ENCODE peak calls at places on chromosome 6, in ten cellular contexts. One of them, this sample, is unnamed.
A peak's percentile ranks its signal among the peaks of the same experiment; 100 is the strongest.

GRCh38 chr6:30879684-30880427 is 4.5 kb upstream of the DDR1 start:
- DNase-seq in H9: no peak
- DNase-seq in heart right ventricle: no peak
- DNase-seq in RWPE2: no peak
- DNase-seq in spleen: no peak
- DNase-seq in fibroblast of lung: no peak
- DNase-seq in esophagus squamous epithelium: no peak
- DNase-seq in Peyer's patch: no peak
- DNase-seq in right atrium auricular region: no peak
- DNase-seq in OCI-LY7: no peak
- DNase-seq in this sample: no peak

GRCh38 chr6:38187688-38188590 is 368.4 kb downstream of the ZFAND3 start:
- DNase-seq in esophagus squamous epithelium: no peak
- DNase-seq in H9: peak; percentile 25
- DNase-seq in fibroblast of lung: no peak
- DNase-seq in right atrium auricular region: no peak
- DNase-seq in spleen: peak; percentile 41
- DNase-seq in RWPE2: no peak
- DNase-seq in heart right ventricle: no peak
- DNase-seq in Peyer's patch: peak; percentile 7
- DNase-seq in OCI-LY7: no peak
- DNase-seq in this sample: no peak

GRCh38 chr6:63817492-63818050 is 182.0 kb downstream of the PHF3 start:
- DNase-seq in RWPE2: no peak
- DNase-seq in Peyer's patch: no peak
- DNase-seq in spleen: no peak
- DNase-seq in H9: no peak
- DNase-seq in OCI-LY7: no peak
- DNase-seq in heart right ventricle: no peak
- DNase-seq in fibroblast of lung: no peak
- DNase-seq in right atrium auricular region: no peak
- DNase-seq in esophagus squamous epithelium: no peak
- DNase-seq in this sample: no peak

GRCh38 chr6:17059820-17060219 is 42.0 kb upstream of the STMND1 start:
- DNase-seq in H9: no peak
- DNase-seq in fibroblast of lung: no peak
- DNase-seq in OCI-LY7: no peak
- DNase-seq in heart right ventricle: no peak
- DNase-seq in RWPE2: no peak
- DNase-seq in spleen: no peak
- DNase-seq in esophagus squamous epithelium: no peak
- DNase-seq in right atrium auricular region: no peak
- DNase-seq in Peyer's patch: no peak
- DNase-seq in this sample: peak; percentile 11

GRCh38 chr6:127376685-127377084 is 33.3 kb upstream of the ECHDC1 start:
- DNase-seq in fibroblast of lung: peak; percentile 20
- DNase-seq in H9: no peak
- DNase-seq in heart right ventricle: no peak
- DNase-seq in spleen: no peak
- DNase-seq in OCI-LY7: no peak
- DNase-seq in Peyer's patch: no peak
- DNase-seq in RWPE2: no peak
- DNase-seq in esophagus squamous epithelium: no peak
- DNase-seq in right atrium auricular region: no peak
- DNase-seq in this sample: no peak

GRCh38 chr6:24825130-24825630 is 26.5 kb upstream of the ARMH2 start:
- DNase-seq in heart right ventricle: no peak
- DNase-seq in RWPE2: no peak
- DNase-seq in esophagus squamous epithelium: no peak
- DNase-seq in spleen: no peak
- DNase-seq in H9: no peak
- DNase-seq in fibroblast of lung: no peak
- DNase-seq in Peyer's patch: no peak
- DNase-seq in right atrium auricular region: no peak
- DNase-seq in OCI-LY7: no peak
- DNase-seq in this sample: no peak

GRCh38 chr6:136409598-136409997 is 120.0 kb upstream of the BCLAF1 start:
- DNase-seq in RWPE2: no peak
- DNase-seq in Peyer's patch: no peak
- DNase-seq in fibroblast of lung: no peak
- DNase-seq in OCI-LY7: no peak
- DNase-seq in H9: no peak
- DNase-seq in heart right ventricle: no peak
- DNase-seq in spleen: no peak
- DNase-seq in esophagus squamous epithelium: no peak
- DNase-seq in right atrium auricular region: no peak
- DNase-seq in this sample: no peak

GRCh38 chr6:82589509-82590206 is 226.0 kb downstream of the TPBG start:
- DNase-seq in Peyer's patch: no peak
- DNase-seq in fibroblast of lung: peak; percentile 85
- DNase-seq in esophagus squamous epithelium: no peak
- DNase-seq in OCI-LY7: peak; percentile 5
- DNase-seq in RWPE2: no peak
- DNase-seq in heart right ventricle: no peak
- DNase-seq in right atrium auricular region: no peak
- DNase-seq in H9: peak; percentile 58
- DNase-seq in spleen: no peak
- DNase-seq in this sample: no peak

GRCh38 chr6:97850458-97851218 is 567.6 kb upstream of the MMS22L start:
- DNase-seq in esophagus squamous epithelium: no peak
- DNase-seq in fibroblast of lung: peak; percentile 1
- DNase-seq in H9: no peak
- DNase-seq in Peyer's patch: no peak
- DNase-seq in RWPE2: no peak
- DNase-seq in right atrium auricular region: no peak
- DNase-seq in OCI-LY7: no peak
- DNase-seq in heart right ventricle: no peak
- DNase-seq in spleen: no peak
- DNase-seq in this sample: no peak

GRCh38 chr6:161458199-161458598 is 184.3 kb upstream of the AGPAT4 start:
- DNase-seq in RWPE2: no peak
- DNase-seq in right atrium auricular region: no peak
- DNase-seq in esophagus squamous epithelium: no peak
- DNase-seq in Peyer's patch: no peak
- DNase-seq in spleen: no peak
- DNase-seq in fibroblast of lung: no peak
- DNase-seq in OCI-LY7: no peak
- DNase-seq in heart right ventricle: no peak
- DNase-seq in H9: no peak
- DNase-seq in this sample: no peak

GRCh38 chr6:121730616-121731015 is 295.2 kb downstream of the GJA1 start:
- DNase-seq in fibroblast of lung: no peak
- DNase-seq in Peyer's patch: no peak
- DNase-seq in H9: no peak
- DNase-seq in spleen: no peak
- DNase-seq in esophagus squamous epithelium: no peak
- DNase-seq in OCI-LY7: no peak
- DNase-seq in heart right ventricle: no peak
- DNase-seq in right atrium auricular region: no peak
- DNase-seq in RWPE2: no peak
- DNase-seq in this sample: no peak

GRCh38 chr6:150038202-150038830 is 13.0 kb upstream of the RAET1L start:
- DNase-seq in H9: peak; percentile 54
- DNase-seq in heart right ventricle: no peak
- DNase-seq in OCI-LY7: no peak
- DNase-seq in right atrium auricular region: no peak
- DNase-seq in fibroblast of lung: no peak
- DNase-seq in spleen: no peak
- DNase-seq in RWPE2: no peak
- DNase-seq in Peyer's patch: no peak
- DNase-seq in esophagus squamous epithelium: no peak
- DNase-seq in this sample: no peak

GRCh38 chr6:5078121-5078695 is 6.9 kb upstream of the PPP1R3G start:
- DNase-seq in H9: no peak
- DNase-seq in fibroblast of lung: peak; percentile 24
- DNase-seq in heart right ventricle: no peak
- DNase-seq in spleen: no peak
- DNase-seq in Peyer's patch: no peak
- DNase-seq in OCI-LY7: peak; percentile 5
- DNase-seq in right atrium auricular region: no peak
- DNase-seq in esophagus squamous epithelium: no peak
- DNase-seq in RWPE2: no peak
- DNase-seq in this sample: no peak

GRCh38 chr6:39061182-39061581 is 12.6 kb downstream of the GLP1R start:
- DNase-seq in fibroblast of lung: no peak
- DNase-seq in right atrium auricular region: no peak
- DNase-seq in OCI-LY7: no peak
- DNase-seq in spleen: no peak
- DNase-seq in H9: no peak
- DNase-seq in heart right ventricle: no peak
- DNase-seq in RWPE2: no peak
- DNase-seq in esophagus squamous epithelium: no peak
- DNase-seq in Peyer's patch: no peak
- DNase-seq in this sample: no peak

GRCh38 chr6:101011165-101011564 is 130.0 kb upstream of the ASCC3 start:
- DNase-seq in RWPE2: peak; percentile 68
- DNase-seq in heart right ventricle: no peak
- DNase-seq in OCI-LY7: peak; percentile 90
- DNase-seq in esophagus squamous epithelium: no peak
- DNase-seq in fibroblast of lung: no peak
- DNase-seq in spleen: no peak
- DNase-seq in Peyer's patch: peak; percentile 55
- DNase-seq in H9: no peak
- DNase-seq in right atrium auricular region: no peak
- DNase-seq in this sample: no peak

GRCh38 chr6:26327450-26328264 is 37.3 kb upstream of the BTN3A2 start:
- DNase-seq in heart right ventricle: no peak
- DNase-seq in OCI-LY7: peak; percentile 68
- DNase-seq in fibroblast of lung: peak; percentile 83
- DNase-seq in esophagus squamous epithelium: no peak
- DNase-seq in right atrium auricular region: no peak
- DNase-seq in spleen: no peak
- DNase-seq in Peyer's patch: no peak
- DNase-seq in H9: peak; percentile 82
- DNase-seq in RWPE2: no peak
- DNase-seq in this sample: no peak
- H3K27ac ChIP-seq in heart right ventricle: no peak overlapping the region
- H3K27ac ChIP-seq in OCI-LY7: no peak overlapping the region
- H3K27ac ChIP-seq in fibroblast of lung: no peak overlapping the region
- H3K27ac ChIP-seq in esophagus squamous epithelium: no peak overlapping the region
- H3K27ac ChIP-seq in right atrium auricular region: no peak overlapping the region
- H3K27ac ChIP-seq in spleen: no peak overlapping the region
- H3K27ac ChIP-seq in Peyer's patch: no peak overlapping the region
- H3K27ac ChIP-seq in H9: no peak overlapping the region
- H3K27ac ChIP-seq in RWPE2: peak overlapping the region; percentile 31
- H3K27ac ChIP-seq in this sample: no peak overlapping the region

GRCh38 chr6:42313941-42314570 is 96.4 kb upstream of the MRPS10 start:
- DNase-seq in OCI-LY7: no peak
- DNase-seq in right atrium auricular region: no peak
- DNase-seq in heart right ventricle: peak; percentile 19
- DNase-seq in fibroblast of lung: peak; percentile 93
- DNase-seq in H9: no peak
- DNase-seq in Peyer's patch: no peak
- DNase-seq in spleen: no peak
- DNase-seq in esophagus squamous epithelium: no peak
- DNase-seq in RWPE2: no peak
- DNase-seq in this sample: no peak
- TF ChIP-seq CTCF in OCI-LY7: no peak
- TF ChIP-seq CTCF in right atrium auricular region: no peak
- TF ChIP-seq CTCF in heart right ventricle: no peak
- TF ChIP-seq CTCF in fibroblast of lung: no peak
- TF ChIP-seq CTCF in H9: no peak
- TF ChIP-seq CTCF in Peyer's patch: no peak
- TF ChIP-seq CTCF in spleen: no peak
- TF ChIP-seq CTCF in esophagus squamous epithelium: no peak
- TF ChIP-seq CTCF in RWPE2: no peak
- TF ChIP-seq CTCF in this sample: no peak

GRCh38 chr6:129683606-129684322 is 26.2 kb downstream of the ARHGAP18 start:
- DNase-seq in spleen: peak; percentile 91
- DNase-seq in esophagus squamous epithelium: peak; percentile 17
- DNase-seq in fibroblast of lung: peak; percentile 99
- DNase-seq in H9: no peak
- DNase-seq in OCI-LY7: peak; percentile 82
- DNase-seq in RWPE2: peak; percentile 91
- DNase-seq in heart right ventricle: peak; percentile 77
- DNase-seq in Peyer's patch: peak; percentile 79
- DNase-seq in right atrium auricular region: peak; percentile 83
- DNase-seq in this sample: peak; percentile 49

GRCh38 chr6:129686941-129687627 is 22.9 kb downstream of the ARHGAP18 start:
- DNase-seq in esophagus squamous epithelium: no peak
- DNase-seq in RWPE2: no peak
- DNase-seq in OCI-LY7: peak; percentile 54
- DNase-seq in Peyer's patch: peak; percentile 45
- DNase-seq in H9: no peak
- DNase-seq in right atrium auricular region: no peak
- DNase-seq in fibroblast of lung: no peak
- DNase-seq in heart right ventricle: no peak
- DNase-seq in spleen: no peak
- DNase-seq in this sample: no peak

GRCh38 chr6:129685640-129686031 is 24.3 kb downstream of the ARHGAP18 start:
- DNase-seq in heart right ventricle: no peak
- DNase-seq in fibroblast of lung: no peak
- DNase-seq in Peyer's patch: no peak
- DNase-seq in esophagus squamous epithelium: no peak
- DNase-seq in spleen: no peak
- DNase-seq in RWPE2: no peak
- DNase-seq in H9: no peak
- DNase-seq in OCI-LY7: no peak
- DNase-seq in right atrium auricular region: no peak
- DNase-seq in this sample: no peak

GRCh38 chr6:129684903-129685639 is 24.9 kb downstream of the ARHGAP18 start:
- DNase-seq in OCI-LY7: no peak
- DNase-seq in RWPE2: no peak
- DNase-seq in right atrium auricular region: no peak
- DNase-seq in H9: no peak
- DNase-seq in heart right ventricle: no peak
- DNase-seq in esophagus squamous epithelium: no peak
- DNase-seq in fibroblast of lung: no peak
- DNase-seq in Peyer's patch: no peak
- DNase-seq in spleen: no peak
- DNase-seq in this sample: no peak

DNA sequence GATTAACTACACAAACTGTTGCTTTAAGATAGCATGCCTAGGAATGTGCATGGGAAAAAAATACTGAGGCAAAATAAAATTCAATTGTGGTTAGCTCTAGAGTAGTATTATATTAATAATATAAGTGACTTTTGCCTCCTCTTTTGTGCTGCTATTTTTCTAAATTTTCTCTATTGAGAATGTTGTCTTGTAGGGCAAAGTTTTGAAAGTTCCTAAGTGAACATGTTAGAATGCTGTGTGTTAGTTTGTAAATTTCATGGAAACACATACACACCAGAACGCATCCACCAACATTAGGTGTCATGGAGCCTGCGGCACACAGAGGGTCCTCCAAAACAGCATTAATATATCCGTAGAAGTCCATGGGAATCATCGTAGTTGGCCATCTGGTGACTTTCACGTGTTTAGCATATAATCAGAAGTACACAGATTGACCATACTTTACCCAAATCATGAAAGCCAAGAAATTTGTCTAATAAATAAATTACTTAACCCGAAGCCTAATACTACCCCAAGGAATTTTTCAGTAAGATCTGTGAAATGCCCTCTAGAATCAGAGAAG is 25.6 kb downstream of the ARHGAP18 start:
- DNase-seq in right atrium auricular region: no peak
- DNase-seq in spleen: no peak
- DNase-seq in RWPE2: no peak
- DNase-seq in esophagus squamous epithelium: no peak
- DNase-seq in H9: no peak
- DNase-seq in Peyer's patch: no peak
- DNase-seq in fibroblast of lung: no peak
- DNase-seq in OCI-LY7: no peak
- DNase-seq in heart right ventricle: no peak
- DNase-seq in this sample: no peak
- H3K4me1 ChIP-seq in right atrium auricular region: no peaks in the 10 kb centered on the region
- H3K4me1 ChIP-seq in spleen: peaks cover 58% of the 10 kb centered on the region
- H3K4me1 ChIP-seq in RWPE2: peaks cover 73% of the 10 kb centered on the region
- H3K4me1 ChIP-seq in esophagus squamous epithelium: peaks cover 8% of the 10 kb centered on the region
- H3K4me1 ChIP-seq in H9: peaks cover 2% of the 10 kb centered on the region
- H3K4me1 ChIP-seq in Peyer's patch: peaks cover 11% of the 10 kb centered on the region
- H3K4me1 ChIP-seq in fibroblast of lung: peaks cover 28% of the 10 kb centered on the region
- H3K4me1 ChIP-seq in OCI-LY7: peaks cover 56% of the 10 kb centered on the region
- H3K4me1 ChIP-seq in heart right ventricle: peaks cover 57% of the 10 kb centered on the region
- H3K4me1 ChIP-seq in this sample: no peaks in the 10 kb centered on the region

GRCh38 chr6:44002591-44003344 is 124.5 kb downstream of the MRPL14 start:
- DNase-seq in right atrium auricular region: no peak
- DNase-seq in heart right ventricle: peak; percentile 44
- DNase-seq in OCI-LY7: peak; percentile 15
- DNase-seq in H9: peak; percentile 82
- DNase-seq in spleen: peak; percentile 65
- DNase-seq in esophagus squamous epithelium: no peak
- DNase-seq in RWPE2: no peak
- DNase-seq in fibroblast of lung: peak; percentile 53
- DNase-seq in Peyer's patch: peak; percentile 43
- DNase-seq in this sample: peak; percentile 32
- H3K27ac ChIP-seq in right atrium auricular region: peak overlapping the region; percentile 91
- H3K27ac ChIP-seq in heart right ventricle: peak overlapping the region; percentile 60
- H3K27ac ChIP-seq in OCI-LY7: no peak overlapping the region
- H3K27ac ChIP-seq in H9: no peak overlapping the region
- H3K27ac ChIP-seq in spleen: no peak overlapping the region
- H3K27ac ChIP-seq in esophagus squamous epithelium: no peak overlapping the region
- H3K27ac ChIP-seq in RWPE2: no peak overlapping the region
- H3K27ac ChIP-seq in fibroblast of lung: no peak overlapping the region
- H3K27ac ChIP-seq in Peyer's patch: no peak overlapping the region
- H3K27ac ChIP-seq in this sample: no peak overlapping the region

This sample was measured in prostate gland.